ENCODE peak calls at places on chromosomes 16 and 17, in five cellular contexts. One of them, this sample, is unnamed.

GRCh38 chr16:87324411-87325275 is 7.5 kb upstream of the C16orf95 start:
- DNase-seq in GM12878: no peak
- DNase-seq in K562: peak; percentile 79
- DNase-seq in osteoblast: peak; percentile 94
- DNase-seq in IMR-90: peak; percentile 10
- DNase-seq in this sample: no peak

GRCh38 chr17:53168413-53168812 is 654.3 kb upstream of the KIF2B start:
- DNase-seq in GM12878: no peak
- DNase-seq in K562: no peak
- DNase-seq in osteoblast: no peak
- DNase-seq in IMR-90: no peak
- DNase-seq in this sample: no peak

GRCh38 chr16:78551487-78552085 is 452.1 kb downstream of the WWOX start:
- DNase-seq in GM12878: no peak
- DNase-seq in K562: no peak
- DNase-seq in osteoblast: no peak
- DNase-seq in IMR-90: no peak
- DNase-seq in this sample: no peak

GRCh38 chr17:65698381-65699061 is 137.1 kb upstream of the AXIN2 start:
- DNase-seq in GM12878: no peak
- DNase-seq in K562: no peak
- DNase-seq in osteoblast: peak; percentile 21
- DNase-seq in IMR-90: peak; percentile 76
- DNase-seq in this sample: peak; percentile 91

GRCh38 chr17:14144513-14144912 is 75.2 kb downstream of the COX10 start:
- DNase-seq in GM12878: no peak
- DNase-seq in K562: no peak
- DNase-seq in osteoblast: no peak
- DNase-seq in IMR-90: peak; percentile 12
- DNase-seq in this sample: no peak

GRCh38 chr16:28010671-28011070 is 52.8 kb downstream of the GSG1L start:
- DNase-seq in GM12878: no peak
- DNase-seq in K562: no peak
- DNase-seq in osteoblast: peak; percentile 93
- DNase-seq in IMR-90: peak; percentile 4
- DNase-seq in this sample: no peak

GRCh38 chr16:85350973-85351372 is 238.7 kb upstream of the CIBAR2 start:
- DNase-seq in GM12878: no peak
- DNase-seq in K562: no peak
- DNase-seq in osteoblast: peak; percentile 99
- DNase-seq in IMR-90: peak; percentile 96
- DNase-seq in this sample: peak; percentile 90

GRCh38 chr17:36008998-36009665 is 7.8 kb upstream of the CCL15 start:
- DNase-seq in GM12878: no peak
- DNase-seq in K562: peak; percentile 77
- DNase-seq in osteoblast: peak; percentile 27
- DNase-seq in IMR-90: peak; percentile 12
- DNase-seq in this sample: no peak

GRCh38 chr17:30942311-30943079 is 20.8 kb downstream of the ADAP2 start:
- DNase-seq in GM12878: no peak
- DNase-seq in K562: no peak
- DNase-seq in osteoblast: no peak
- DNase-seq in IMR-90: peak; percentile 62
- DNase-seq in this sample: peak; percentile 48

GRCh38 chr16:70162041-70162451 is 11.5 kb upstream of the CLEC18C start:
- DNase-seq in GM12878: no peak
- DNase-seq in K562: peak; percentile 17
- DNase-seq in osteoblast: peak; percentile 90
- DNase-seq in IMR-90: peak; percentile 80
- DNase-seq in this sample: peak; percentile 69

GRCh38 chr17:18039535-18040286 is 503 bp downstream of the GID4 start:
- DNase-seq in GM12878: no peak
- DNase-seq in K562: peak; percentile 83
- DNase-seq in osteoblast: peak; percentile 84
- DNase-seq in IMR-90: no peak
- DNase-seq in this sample: no peak

GRCh38 chr16:85969159-85969558 is 70.2 kb downstream of the IRF8 start:
- DNase-seq in GM12878: no peak
- DNase-seq in K562: no peak
- DNase-seq in osteoblast: peak; percentile 21
- DNase-seq in IMR-90: peak; percentile 47
- DNase-seq in this sample: peak; percentile 77

GRCh38 chr17:73535746-73536145 is 108.5 kb downstream of the SDK2 start:
- DNase-seq in GM12878: no peak
- DNase-seq in K562: no peak
- DNase-seq in osteoblast: peak; percentile 6
- DNase-seq in IMR-90: no peak
- DNase-seq in this sample: no peak

GRCh38 chr17:73532441-73532901 is 111.8 kb downstream of the SDK2 start:
- DNase-seq in GM12878: no peak
- DNase-seq in K562: no peak
- DNase-seq in osteoblast: peak; percentile 59
- DNase-seq in IMR-90: no peak
- DNase-seq in this sample: no peak

GRCh38 chr17:73533801-73534574 is 110.3 kb downstream of the SDK2 start:
- DNase-seq in GM12878: no peak
- DNase-seq in K562: no peak
- DNase-seq in osteoblast: peak; percentile 78
- DNase-seq in IMR-90: no peak
- DNase-seq in this sample: no peak

GRCh38 chr17:73533127-73533526 is 111.1 kb downstream of the SDK2 start:
- DNase-seq in GM12878: no peak
- DNase-seq in K562: no peak
- DNase-seq in osteoblast: peak; percentile 35
- DNase-seq in IMR-90: no peak
- DNase-seq in this sample: no peak

GRCh38 chr17:73534575-73534940 is 109.7 kb downstream of the SDK2 start:
- DNase-seq in GM12878: no peak
- DNase-seq in K562: no peak
- DNase-seq in osteoblast: peak; percentile 29
- DNase-seq in IMR-90: no peak
- DNase-seq in this sample: no peak
- H2AFZ ChIP-seq in GM12878: no peak overlapping the region
- H2AFZ ChIP-seq in K562: no peak overlapping the region
- H2AFZ ChIP-seq in osteoblast: no peak overlapping the region
- H2AFZ ChIP-seq in IMR-90: no peak overlapping the region
- H2AFZ ChIP-seq in this sample: no peak overlapping the region

DNA sequence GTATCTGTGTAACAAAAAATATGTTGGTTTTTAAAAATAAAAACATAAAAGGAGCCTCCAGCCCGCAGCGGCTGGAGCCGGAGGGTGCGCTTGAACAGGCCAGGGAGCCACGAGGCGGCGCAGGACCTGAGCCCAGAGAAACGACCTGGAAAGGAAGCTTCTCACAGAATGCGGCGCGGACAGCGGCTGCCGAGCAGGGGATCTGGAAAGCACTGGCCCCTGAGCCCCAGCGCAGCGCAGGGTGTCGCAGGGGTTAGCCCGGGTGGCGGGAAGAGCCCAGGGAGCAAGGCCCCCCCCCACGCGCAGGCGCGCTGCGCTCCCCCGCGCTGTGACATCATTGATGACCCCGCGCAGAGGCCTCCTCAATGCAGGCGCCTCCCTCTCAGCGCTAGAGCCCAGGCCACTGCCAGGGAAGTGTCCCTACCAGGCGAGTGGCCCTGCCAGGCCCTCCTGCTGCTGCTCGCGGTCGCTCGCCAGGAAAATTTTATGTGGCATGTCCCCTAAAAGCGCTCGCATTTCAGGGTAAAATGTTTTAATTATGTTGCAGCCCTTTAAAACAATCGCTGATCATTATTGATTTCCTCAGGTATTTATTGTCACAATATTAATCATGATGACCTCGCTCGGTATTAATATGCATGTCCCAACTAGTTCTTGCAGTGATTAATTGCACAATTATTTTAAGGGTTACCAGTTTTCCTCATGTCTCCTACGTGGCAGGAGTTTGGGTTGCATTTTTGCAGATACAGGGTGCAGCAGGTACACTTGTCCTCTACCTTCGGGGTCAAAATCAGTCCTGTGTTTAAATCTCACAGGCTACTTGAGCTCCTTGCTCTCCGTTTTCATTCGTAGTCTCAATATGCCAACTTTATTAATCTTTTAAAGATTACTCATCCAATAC is 134.2 kb downstream of the USP22 start:
- DNase-seq in GM12878: peak; percentile 16
- DNase-seq in K562: peak; percentile 83
- DNase-seq in osteoblast: peak; percentile 98
- DNase-seq in IMR-90: peak; percentile 53
- DNase-seq in this sample: peak; percentile 52
- H2AFZ ChIP-seq in GM12878: peak overlapping the region; percentile 81
- H2AFZ ChIP-seq in K562: peak overlapping the region; percentile 80
- H2AFZ ChIP-seq in osteoblast: peak overlapping the region; percentile 89
- H2AFZ ChIP-seq in IMR-90: peak overlapping the region; percentile 99
- H2AFZ ChIP-seq in this sample: peak overlapping the region; percentile 99

DNA sequence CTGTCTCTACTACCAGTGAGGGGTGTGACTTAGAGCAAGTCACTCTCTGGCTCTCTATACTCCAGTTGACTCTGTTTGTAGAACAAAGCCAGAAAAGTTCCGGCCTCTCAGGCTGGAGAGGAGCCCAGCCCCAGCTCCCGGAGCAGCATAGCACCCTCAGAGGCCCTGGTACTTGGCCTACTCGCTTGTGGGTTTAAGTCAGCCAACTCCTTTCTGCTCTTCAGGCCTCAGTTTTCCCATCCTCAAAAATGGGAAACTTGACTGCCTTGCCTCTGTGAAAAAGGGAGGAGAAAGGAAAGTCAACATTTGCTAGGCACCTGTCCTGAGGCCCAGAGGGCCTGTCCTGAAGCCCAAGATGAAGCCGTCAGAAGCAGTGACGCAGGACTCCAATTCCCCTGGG is 1.1 kb downstream of the CHST6 start:
- DNase-seq in GM12878: no peak
- DNase-seq in K562: no peak
- DNase-seq in osteoblast: no peak
- DNase-seq in IMR-90: no peak
- DNase-seq in this sample: no peak
- H2AFZ ChIP-seq in GM12878: no peak overlapping the region
- H2AFZ ChIP-seq in K562: no peak overlapping the region
- H2AFZ ChIP-seq in osteoblast: peak overlapping the region; percentile 86
- H2AFZ ChIP-seq in IMR-90: no peak overlapping the region
- H2AFZ ChIP-seq in this sample: peak overlapping the region; percentile 76

DNA sequence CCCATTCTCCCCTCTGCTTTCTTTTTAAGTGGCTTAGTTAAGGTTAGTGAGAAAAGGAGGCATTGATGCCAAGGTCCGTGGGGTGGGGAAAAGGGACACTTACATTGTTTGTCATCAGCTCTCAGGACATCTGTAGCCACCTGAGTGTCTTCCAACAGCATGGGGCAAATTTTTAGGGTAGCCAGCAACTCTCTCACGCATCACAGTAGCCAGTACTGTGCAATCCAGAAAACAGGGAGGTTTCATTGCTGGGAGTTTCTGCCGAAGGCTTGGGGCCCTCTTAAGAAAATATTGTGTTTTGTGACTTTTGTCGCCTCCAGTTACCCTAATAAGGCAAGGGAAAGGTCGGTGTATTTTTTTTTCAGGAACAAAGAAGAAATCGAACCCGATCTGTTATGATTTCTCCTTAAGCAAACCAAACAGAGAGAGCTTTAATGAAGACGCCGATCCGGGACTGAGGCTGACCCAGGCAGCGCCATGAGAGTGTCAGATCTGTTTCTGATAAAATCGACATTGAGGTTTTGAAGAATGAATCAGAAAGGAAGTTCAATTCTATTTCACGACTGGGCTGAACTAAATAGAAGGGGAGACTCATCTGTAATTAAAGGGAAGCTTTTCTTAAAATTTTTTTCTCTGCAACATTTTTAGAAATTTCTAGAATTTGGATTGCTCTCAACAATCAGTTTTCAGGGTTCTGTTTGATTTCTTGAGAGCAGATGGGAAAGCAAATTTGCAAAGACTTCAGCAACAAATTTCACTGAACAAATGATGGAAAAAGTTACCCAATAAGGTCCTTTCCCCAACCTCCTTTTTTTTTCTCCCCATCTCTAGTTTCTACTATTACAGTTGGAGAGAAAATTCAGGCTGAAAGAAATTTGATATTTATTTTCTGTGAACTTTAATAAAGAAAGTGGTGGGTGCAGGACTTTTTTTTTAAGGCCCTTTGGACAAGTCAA is 144.7 kb upstream of the IRX3 start:
- DNase-seq in GM12878: no peak
- DNase-seq in K562: no peak
- DNase-seq in osteoblast: peak; percentile 90
- DNase-seq in IMR-90: no peak
- DNase-seq in this sample: peak; percentile 22
- H2AFZ ChIP-seq in GM12878: no peak overlapping the region
- H2AFZ ChIP-seq in K562: no peak overlapping the region
- H2AFZ ChIP-seq in osteoblast: peak overlapping the region; percentile 65
- H2AFZ ChIP-seq in IMR-90: no peak overlapping the region
- H2AFZ ChIP-seq in this sample: no peak overlapping the region

GRCh38 chr16:64019339-64019738 is 1102.5 kb downstream of the CDH11 start:
- DNase-seq in GM12878: no peak
- DNase-seq in K562: no peak
- DNase-seq in osteoblast: peak; percentile 10
- DNase-seq in IMR-90: no peak
- DNase-seq in this sample: no peak

GRCh38 chr16:64012166-64012565 is 1109.7 kb downstream of the CDH11 start:
- DNase-seq in GM12878: no peak
- DNase-seq in K562: no peak
- DNase-seq in osteoblast: peak; percentile 15
- DNase-seq in IMR-90: no peak
- DNase-seq in this sample: peak; percentile 46

GRCh38 chr16:64017789-64018188 is 1104.1 kb downstream of the CDH11 start:
- DNase-seq in GM12878: no peak
- DNase-seq in K562: no peak
- DNase-seq in osteoblast: no peak
- DNase-seq in IMR-90: no peak
- DNase-seq in this sample: no peak
- H2AFZ ChIP-seq in GM12878: no peak overlapping the region
- H2AFZ ChIP-seq in K562: no peak overlapping the region
- H2AFZ ChIP-seq in osteoblast: no peak overlapping the region
- H2AFZ ChIP-seq in IMR-90: no peak overlapping the region
- H2AFZ ChIP-seq in this sample: no peak overlapping the region

DNA sequence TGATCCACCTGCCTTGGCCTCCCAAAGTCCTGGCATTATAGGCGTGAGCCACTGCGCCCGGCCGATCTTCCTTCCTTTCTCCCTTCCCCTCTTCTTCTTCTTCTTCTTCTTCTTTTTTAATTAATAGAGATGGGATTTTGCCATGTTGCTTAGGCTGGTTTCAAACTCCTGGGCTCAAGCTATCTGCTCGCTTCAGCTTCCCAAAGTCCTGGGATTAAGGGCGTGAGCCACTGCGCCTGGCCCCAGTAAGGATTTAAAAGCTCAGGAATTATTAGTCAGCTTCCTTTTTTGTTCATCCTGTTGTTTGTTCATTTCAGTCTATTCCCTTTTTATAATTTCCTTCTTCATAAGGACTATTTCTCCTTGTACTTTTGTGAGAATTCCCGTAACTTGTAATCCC is 32.7 kb upstream of the LRRC37A start:
- DNase-seq in GM12878: no peak
- DNase-seq in K562: no peak
- DNase-seq in osteoblast: no peak
- DNase-seq in IMR-90: no peak
- DNase-seq in this sample: no peak
- H2AFZ ChIP-seq in GM12878: no peak overlapping the region
- H2AFZ ChIP-seq in K562: no peak overlapping the region
- H2AFZ ChIP-seq in osteoblast: no peak overlapping the region
- H2AFZ ChIP-seq in IMR-90: no peak overlapping the region
- H2AFZ ChIP-seq in this sample: no peak overlapping the region

GRCh38 chr17:40828454-40829039 is 6.1 kb upstream of the KRT10 start:
- DNase-seq in GM12878: no peak
- DNase-seq in K562: no peak
- DNase-seq in osteoblast: no peak
- DNase-seq in IMR-90: peak; percentile 36
- DNase-seq in this sample: peak; percentile 39
- H2AFZ ChIP-seq in GM12878: no peak overlapping the region
- H2AFZ ChIP-seq in K562: peak overlapping the region; percentile 35
- H2AFZ ChIP-seq in osteoblast: no peak overlapping the region
- H2AFZ ChIP-seq in IMR-90: no peak overlapping the region
- H2AFZ ChIP-seq in this sample: no peak overlapping the region

This sample was measured in astrocyte.